ENCODE peak calls at places on chromosomes 4 and X, in four cellular contexts. One of them, this sample, is unnamed.

GRCh38 chr4:139734201-139734874 is 68.7 kb downstream of the MGST2 start:
- DNase-seq in AG10803: peak
- DNase-seq in thoracic aorta: no peak
- DNase-seq in Calu3: no peak
- DNase-seq in this sample: peak

GRCh38 chr4:91525627-91526026 is 778.1 kb upstream of the GRID2 start:
- DNase-seq in AG10803: no peak
- DNase-seq in thoracic aorta: no peak
- DNase-seq in Calu3: no peak
- DNase-seq in this sample: no peak

GRCh38 chrX:67544871-67545771 is 1.3 kb downstream of the AR start:
- DNase-seq in AG10803: no peak
- DNase-seq in thoracic aorta: no peak
- DNase-seq in Calu3: no peak
- DNase-seq in this sample: no peak

GRCh38 chr4:11158971-11159370 is 269.7 kb downstream of the HS3ST1 start:
- DNase-seq in AG10803: no peak
- DNase-seq in thoracic aorta: no peak
- DNase-seq in Calu3: no peak
- DNase-seq in this sample: no peak

GRCh38 chr4:2923678-2924173 is 39.5 kb downstream of the NOP14 start:
- DNase-seq in AG10803: no peak
- DNase-seq in thoracic aorta: no peak
- DNase-seq in Calu3: no peak
- DNase-seq in this sample: no peak

GRCh38 chrX:153774576-153775292 is 6.1 kb upstream of the SRPK3 start:
- DNase-seq in AG10803: no peak
- DNase-seq in thoracic aorta: no peak
- DNase-seq in Calu3: no peak
- DNase-seq in this sample: no peak

GRCh38 chr4:128291096-128291495 is 3.5 kb upstream of the PGRMC2 start:
- DNase-seq in AG10803: no peak
- DNase-seq in thoracic aorta: no peak
- DNase-seq in Calu3: no peak
- DNase-seq in this sample: no peak

GRCh38 chr4:1809754-1810502 is 16.8 kb downstream of the FGFR3 start:
- DNase-seq in AG10803: peak
- DNase-seq in thoracic aorta: no peak
- DNase-seq in Calu3: peak
- DNase-seq in this sample: peak

GRCh38 chr4:95500361-95500760 is 48.4 kb downstream of the UNC5C start:
- DNase-seq in AG10803: no peak
- DNase-seq in thoracic aorta: no peak
- DNase-seq in Calu3: no peak
- DNase-seq in this sample: no peak

GRCh38 chr4:54091637-54092404 is 8.1 kb upstream of the GSX2 start:
- DNase-seq in AG10803: peak
- DNase-seq in thoracic aorta: peak
- DNase-seq in Calu3: peak
- DNase-seq in this sample: peak

GRCh38 chr4:108146819-108147218 is 21.9 kb downstream of the LEF1 start:
- DNase-seq in AG10803: no peak
- DNase-seq in thoracic aorta: no peak
- DNase-seq in Calu3: no peak
- DNase-seq in this sample: no peak

GRCh38 chr4:74293558-74293957 is 14.7 kb upstream of the EPGN start:
- DNase-seq in AG10803: no peak
- DNase-seq in thoracic aorta: no peak
- DNase-seq in Calu3: no peak
- DNase-seq in this sample: peak

GRCh38 chr4:178244785-178245184 is 802.5 kb upstream of the AGA start:
- DNase-seq in AG10803: no peak
- DNase-seq in thoracic aorta: no peak
- DNase-seq in Calu3: no peak
- DNase-seq in this sample: no peak

GRCh38 chr4:8125526-8126056 is 33.0 kb downstream of the ABLIM2 start:
- DNase-seq in AG10803: no peak
- DNase-seq in thoracic aorta: no peak
- DNase-seq in Calu3: no peak
- DNase-seq in this sample: no peak

GRCh38 chr4:75786526-75786925 is 62.1 kb downstream of the USO1 start:
- DNase-seq in AG10803: no peak
- DNase-seq in thoracic aorta: no peak
- DNase-seq in Calu3: no peak
- DNase-seq in this sample: no peak

GRCh38 chrX:109966246-109966645 is 36.7 kb upstream of the TMEM164 start:
- DNase-seq in AG10803: no peak
- DNase-seq in thoracic aorta: no peak
- DNase-seq in Calu3: no peak
- DNase-seq in this sample: peak

GRCh38 chr4:141047228-141047884 is 85.9 kb downstream of the RNF150 start:
- DNase-seq in AG10803: peak
- DNase-seq in thoracic aorta: no peak
- DNase-seq in Calu3: no peak
- DNase-seq in this sample: peak

GRCh38 chr4:1050486-1051213 is 39.2 kb downstream of the FGFRL1 start:
- DNase-seq in AG10803: no peak
- DNase-seq in thoracic aorta: no peak
- DNase-seq in Calu3: no peak
- DNase-seq in this sample: no peak

GRCh38 chr4:168524006-168524405 is 27.2 kb downstream of the PALLD start:
- DNase-seq in AG10803: peak
- DNase-seq in thoracic aorta: no peak
- DNase-seq in Calu3: no peak
- DNase-seq in this sample: peak

GRCh38 chr4:10460313-10461047 is 3.3 kb upstream of the ZNF518B start:
- DNase-seq in AG10803: no peak
- DNase-seq in thoracic aorta: no peak
- DNase-seq in Calu3: no peak
- DNase-seq in this sample: no peak

GRCh38 chr4:74394476-74395136 is 29.7 kb downstream of the EREG start:
- DNase-seq in AG10803: no peak
- DNase-seq in thoracic aorta: no peak
- DNase-seq in Calu3: no peak
- DNase-seq in this sample: no peak

GRCh38 chr4:11669156-11669555 is 240.5 kb upstream of the HS3ST1 start:
- DNase-seq in AG10803: no peak
- DNase-seq in thoracic aorta: no peak
- DNase-seq in Calu3: peak
- DNase-seq in this sample: peak

GRCh38 chrX:118254611-118255010 is 91.3 kb upstream of the WDR44 start:
- DNase-seq in AG10803: peak
- DNase-seq in thoracic aorta: no peak
- DNase-seq in Calu3: peak
- DNase-seq in this sample: peak

GRCh38 chrX:106168107-106168506 is at the start of gene PWWP3B:
- DNase-seq in AG10803: no peak
- DNase-seq in thoracic aorta: no peak
- DNase-seq in Calu3: no peak
- DNase-seq in this sample: peak

GRCh38 chr4:105451346-105451745 is 22.5 kb downstream of the PPA2 start:
- DNase-seq in AG10803: no peak
- DNase-seq in thoracic aorta: no peak
- DNase-seq in Calu3: no peak
- DNase-seq in this sample: no peak

GRCh38 chrX:101357166-101357795 is 8.7 kb upstream of the TIMM8A start:
- DNase-seq in AG10803: peak
- DNase-seq in thoracic aorta: no peak
- DNase-seq in Calu3: no peak
- DNase-seq in this sample: no peak
- TF ChIP-seq CTCF in AG10803: peak
- TF ChIP-seq CTCF in thoracic aorta: no peak
- TF ChIP-seq CTCF in Calu3: no peak
- TF ChIP-seq CTCF in this sample: peak

DNA sequence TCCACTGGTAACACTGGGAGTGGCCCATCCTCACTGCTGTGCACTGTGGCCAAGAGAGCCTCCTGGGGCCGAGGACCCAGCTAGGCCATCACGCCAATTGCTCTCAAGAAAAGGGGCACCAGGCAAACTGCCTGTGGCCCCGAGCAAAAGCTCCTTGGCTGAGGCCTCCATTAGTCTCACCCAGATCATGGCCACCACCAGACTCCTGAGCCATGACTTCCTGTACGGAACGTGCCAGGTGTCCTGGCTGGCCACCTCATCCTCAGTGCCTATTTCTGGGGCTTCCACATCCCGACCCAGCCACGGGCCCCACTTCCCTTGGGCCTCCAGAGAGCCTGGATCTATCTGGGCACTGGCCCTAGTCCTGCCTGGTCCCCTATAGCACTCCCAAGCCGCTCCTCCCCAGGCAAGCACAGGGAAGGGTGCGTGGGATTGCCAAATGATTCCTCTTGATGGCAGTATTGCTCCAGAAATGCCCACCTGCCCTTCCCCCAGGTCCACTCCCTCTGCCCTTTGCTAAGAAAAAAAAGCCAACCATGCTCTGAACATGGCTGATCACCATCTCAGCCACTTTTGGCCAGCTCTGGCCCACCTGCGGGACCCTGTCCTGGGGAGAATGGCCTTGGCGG is 212.6 kb upstream of the AGTR2 start:
- DNase-seq in AG10803: no peak
- DNase-seq in thoracic aorta: no peak
- DNase-seq in Calu3: no peak
- DNase-seq in this sample: no peak
- TF ChIP-seq CTCF in AG10803: no peak
- TF ChIP-seq CTCF in thoracic aorta: no peak
- TF ChIP-seq CTCF in Calu3: no peak
- TF ChIP-seq CTCF in this sample: no peak

GRCh38 chr4:14257903-14258302 is 630.4 kb upstream of the BOD1L1 start:
- DNase-seq in AG10803: no peak
- DNase-seq in thoracic aorta: no peak
- DNase-seq in Calu3: no peak
- DNase-seq in this sample: no peak
- TF ChIP-seq CTCF in AG10803: no peak
- TF ChIP-seq CTCF in thoracic aorta: no peak
- TF ChIP-seq CTCF in Calu3: no peak
- TF ChIP-seq CTCF in this sample: no peak

GRCh38 chrX:48958635-48959094 is 1.3 kb upstream of the OTUD5 start:
- DNase-seq in AG10803: peak
- DNase-seq in thoracic aorta: peak
- DNase-seq in Calu3: peak
- DNase-seq in this sample: peak
- TF ChIP-seq CTCF in AG10803: no peak
- TF ChIP-seq CTCF in thoracic aorta: no peak
- TF ChIP-seq CTCF in Calu3: no peak
- TF ChIP-seq CTCF in this sample: no peak

GRCh38 chrX:23754664-23755063 is 11.6 kb upstream of the ACOT9 start:
- DNase-seq in AG10803: no peak
- DNase-seq in thoracic aorta: no peak
- DNase-seq in Calu3: no peak
- DNase-seq in this sample: no peak
- TF ChIP-seq CTCF in AG10803: no peak
- TF ChIP-seq CTCF in thoracic aorta: no peak
- TF ChIP-seq CTCF in Calu3: no peak
- TF ChIP-seq CTCF in this sample: no peak

DNA sequence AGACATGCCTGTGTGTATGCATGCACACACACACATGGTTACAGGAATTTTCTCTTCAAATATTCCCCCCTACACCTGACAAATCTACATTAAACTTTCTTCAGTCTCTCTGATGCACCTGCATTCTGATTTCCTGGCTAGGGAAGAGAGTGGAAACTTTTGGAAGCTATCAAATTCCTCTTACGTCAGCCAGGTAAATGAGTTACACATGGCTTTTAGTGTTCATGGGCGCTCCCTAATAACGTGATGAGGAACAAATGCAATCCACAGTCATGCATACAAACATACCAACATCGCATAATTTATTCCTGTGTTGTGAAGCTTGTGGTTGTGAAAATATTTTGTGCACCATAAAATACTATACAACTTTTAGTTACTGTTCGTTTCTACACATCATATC is 34.9 kb downstream of the BMP3 start:
- DNase-seq in AG10803: no peak
- DNase-seq in thoracic aorta: no peak
- DNase-seq in Calu3: no peak
- DNase-seq in this sample: no peak
- TF ChIP-seq CTCF in AG10803: no peak
- TF ChIP-seq CTCF in thoracic aorta: no peak
- TF ChIP-seq CTCF in Calu3: no peak
- TF ChIP-seq CTCF in this sample: no peak

GRCh38 chr4:86855572-86855971 is 6.4 kb upstream of the SLC10A6 start:
- DNase-seq in AG10803: peak
- DNase-seq in thoracic aorta: no peak
- DNase-seq in Calu3: no peak
- DNase-seq in this sample: peak
- TF ChIP-seq CTCF in AG10803: no peak
- TF ChIP-seq CTCF in thoracic aorta: no peak
- TF ChIP-seq CTCF in Calu3: no peak
- TF ChIP-seq CTCF in this sample: peak